ENCODE peak calls at places on chromosomes 13 and 19, in five cellular contexts. U is ascending aorta, S is hepatocyte, A is ovary, W is PC-3. Q is an unnamed sample.

GRCh38 chr13:78241278-78241919 is 322.8 kb upstream of the EDNRB start:
- DNase-seq in U (no peak), S (peak), A (no peak), W (peak), Q (peak)

GRCh38 chr13:23160241-23161175 is 20.3 kb upstream of the SGCG start:
- DNase-seq in U (no peak), S (peak), A (no peak), W (peak), Q (no peak)

GRCh38 chr13:56718791-56719190 is 421.9 kb upstream of the PRR20A start:
- DNase-seq in U (no peak), S (no peak), A (no peak), W (no peak), Q (no peak)

GRCh38 chr13:47594833-47595232 is 406.2 kb downstream of the SUCLA2 start:
- DNase-seq in U (no peak), S (no peak), A (no peak), W (peak), Q (no peak)

GRCh38 chr13:99313473-99313872 is 6.3 kb upstream of the GPR183 start:
- DNase-seq in U (no peak), S (no peak), A (no peak), W (no peak), Q (no peak)

GRCh38 chr13:108508263-108508662 is 121.1 kb upstream of the MYO16 start:
- DNase-seq in U (no peak), S (peak), A (no peak), W (peak), Q (no peak)

GRCh38 chr19:7970716-7971448 is 27.4 kb upstream of the TIMM44 start:
- DNase-seq in U (no peak), S (peak), A (no peak), W (peak), Q (no peak)

GRCh38 chr13:83121904-83122303 is 760.4 kb downstream of the SLITRK1 start:
- DNase-seq in U (no peak), S (no peak), A (no peak), W (no peak), Q (no peak)

GRCh38 chr19:13547102-13547501 is 40.8 kb upstream of the CACNA1A start:
- DNase-seq in U (no peak), S (no peak), A (no peak), W (no peak), Q (no peak)

GRCh38 chr13:36362251-36362650 is 16.1 kb upstream of the SPART start:
- DNase-seq in U (no peak), S (no peak), A (no peak), W (peak), Q (no peak)

GRCh38 chr13:19782049-19782726 is 557 bp downstream of the PSPC1 start:
- DNase-seq in U (peak), S (peak), A (peak), W (peak), Q (peak)

GRCh38 chr19:18992696-18993095 is 40.6 kb downstream of the SUGP2 start:
- DNase-seq in U (no peak), S (no peak), A (no peak), W (no peak), Q (no peak)

GRCh38 chr13:74191036-74191809 is 57.0 kb upstream of the KLF12 start:
- DNase-seq in U (no peak), S (no peak), A (no peak), W (no peak), Q (no peak)

GRCh38 chr19:34713262-34713637 is 20.8 kb upstream of the ZNF181 start:
- DNase-seq in U (no peak), S (no peak), A (no peak), W (no peak), Q (no peak)

GRCh38 chr13:114230117-114230516 is 4.6 kb upstream of the CDC16 start:
- DNase-seq in U (no peak), S (peak), A (no peak), W (no peak), Q (no peak)

GRCh38 chr13:33016414-33017409 is at the start of gene KL:
- DNase-seq in U (no peak), S (peak), A (peak), W (no peak), Q (peak)

GRCh38 chr13:90750957-90751356 is 596.5 kb upstream of the MIR17HG start:
- DNase-seq in U (no peak), S (no peak), A (no peak), W (no peak), Q (no peak)

GRCh38 chr19:34976611-34977010 is 12.6 kb upstream of the ZNF792 start:
- DNase-seq in U (no peak), S (no peak), A (no peak), W (no peak), Q (no peak)

GRCh38 chr13:85520445-85520844 is 278.8 kb downstream of the SLITRK6 start:
- DNase-seq in U (no peak), S (no peak), A (no peak), W (peak), Q (no peak)

GRCh38 chr19:30117636-30118145 is 175.7 kb downstream of the URI1 start:
- DNase-seq in U (no peak), S (no peak), A (no peak), W (no peak), Q (no peak)

GRCh38 chr13:57128909-57129308 is 11.8 kb upstream of the PRR20A start:
- DNase-seq in U (no peak), S (no peak), A (no peak), W (peak), Q (no peak)

GRCh38 chr13:24232037-24232436 is 71.5 kb downstream of the SPATA13 start:
- DNase-seq in U (no peak), S (no peak), A (no peak), W (peak), Q (no peak)

GRCh38 chr13:74226791-74227475 is 92.7 kb upstream of the KLF12 start:
- DNase-seq in U (no peak), S (no peak), A (no peak), W (no peak), Q (no peak)

GRCh38 chr13:61410669-61411297 is 4.9 kb downstream of the PCDH20 start:
- DNase-seq in U (no peak), S (peak), A (no peak), W (peak), Q (no peak)

GRCh38 chr13:64591981-64592380 is 2638.2 kb downstream of the PCDH9 start:
- DNase-seq in U (no peak), S (no peak), A (no peak), W (peak), Q (no peak)

GRCh38 chr13:75345191-75345590 is 136.8 kb downstream of the TBC1D4 start:
- DNase-seq in U (no peak), S (no peak), A (no peak), W (no peak), Q (no peak)

GRCh38 chr13:45715351-45715750 is 13.2 kb downstream of the CBY2 start:
- DNase-seq in U (no peak), S (no peak), A (no peak), W (no peak), Q (no peak)

GRCh38 chr19:18869781-18870530 is 26.0 kb downstream of the CERS1 start:
- DNase-seq in U (no peak), S (no peak), A (no peak), W (no peak), Q (no peak)

GRCh38 chr19:17001603-17002183 is 24.9 kb downstream of the CPAMD8 start:
- DNase-seq in U (no peak), S (no peak), A (no peak), W (no peak), Q (peak)

GRCh38 chr13:51856027-51856736 is 5.6 kb upstream of the CCDC70 start:
- DNase-seq in U (no peak), S (peak), A (no peak), W (peak), Q (no peak)

GRCh38 chr19:32868206-32868950 is 1.2 kb downstream of the SLC7A9 start:
- DNase-seq in U (no peak), S (no peak), A (no peak), W (no peak), Q (no peak)

GRCh38 chr19:18647807-18648206 is 11.0 kb downstream of the KLHL26 start:
- DNase-seq in U (no peak), S (no peak), A (no peak), W (no peak), Q (no peak)

GRCh38 chr13:82803341-82803740 is 1078.9 kb downstream of the SLITRK1 start:
- DNase-seq in U (no peak), S (no peak), A (no peak), W (no peak), Q (no peak)

GRCh38 chr13:71828117-71828516 is 38.9 kb downstream of the DACH1 start:
- DNase-seq in U (no peak), S (no peak), A (no peak), W (no peak), Q (no peak)

GRCh38 chr13:64688893-64689677 is 2541.1 kb downstream of the PCDH9 start:
- DNase-seq in U (no peak), S (no peak), A (no peak), W (peak), Q (no peak)

GRCh38 chr19:51064534-51065220 is at the start of gene KLK13:
- DNase-seq in U (no peak), S (peak), A (peak), W (no peak), Q (peak)

GRCh38 chr19:3276341-3276799 is 51.9 kb downstream of the CELF5 start:
- DNase-seq in U (no peak), S (peak), A (no peak), W (peak), Q (no peak)
- H3K27ac ChIP-seq in U (no peak), S (no peak), A (no peak), W (no peak), Q (no peak)

GRCh38 chr19:57803265-57803593 is 11.5 kb downstream of the ZNF552 start:
- DNase-seq in U (no peak), S (no peak), A (no peak), W (no peak), Q (no peak)
- H3K4me3 ChIP-seq in U (peak), S (peak), A (peak), W (peak), Q (no peak)

DNA sequence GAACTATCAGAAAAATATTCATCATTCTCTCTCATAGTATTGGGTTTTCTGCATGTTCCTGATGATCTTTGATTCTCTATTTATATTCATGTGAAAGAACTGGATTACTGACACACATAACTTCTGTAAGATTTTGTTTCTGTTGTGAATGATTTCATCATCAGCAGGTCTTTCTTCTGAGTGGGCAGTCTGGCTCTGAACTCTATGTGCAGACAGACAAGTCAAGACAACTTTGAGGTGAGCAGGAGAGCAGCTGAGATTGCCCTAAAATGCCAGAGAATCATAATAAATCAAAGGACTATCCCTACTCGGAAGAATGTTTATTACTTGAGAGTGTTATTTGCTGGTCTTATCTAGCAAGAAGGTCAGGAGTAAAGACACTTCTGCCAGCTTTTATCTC is 652.1 kb upstream of the GPC6 start:
- DNase-seq in U (no peak), S (no peak), A (no peak), W (no peak), Q (no peak)
- H3K27ac ChIP-seq in U (no peak), S (no peak), A (no peak), W (no peak), Q (no peak)

GRCh38 chr19:45637890-45638667 is 1.1 kb downstream of the EML2 start:
- DNase-seq in U (no peak), S (peak), A (no peak), W (no peak), Q (no peak)

GRCh38 chr19:45638930-45639729 is at the start of gene EML2:
- DNase-seq in U (peak), S (peak), A (peak), W (peak), Q (peak)

GRCh38 chr19:45641274-45642105 is 2.3 kb upstream of the EML2 start:
- DNase-seq in U (peak), S (peak), A (peak), W (peak), Q (peak)

GRCh38 chr19:45643024-45643926 is 4.1 kb upstream of the EML2 start:
- DNase-seq in U (peak), S (peak), A (peak), W (peak), Q (peak)

DNA sequence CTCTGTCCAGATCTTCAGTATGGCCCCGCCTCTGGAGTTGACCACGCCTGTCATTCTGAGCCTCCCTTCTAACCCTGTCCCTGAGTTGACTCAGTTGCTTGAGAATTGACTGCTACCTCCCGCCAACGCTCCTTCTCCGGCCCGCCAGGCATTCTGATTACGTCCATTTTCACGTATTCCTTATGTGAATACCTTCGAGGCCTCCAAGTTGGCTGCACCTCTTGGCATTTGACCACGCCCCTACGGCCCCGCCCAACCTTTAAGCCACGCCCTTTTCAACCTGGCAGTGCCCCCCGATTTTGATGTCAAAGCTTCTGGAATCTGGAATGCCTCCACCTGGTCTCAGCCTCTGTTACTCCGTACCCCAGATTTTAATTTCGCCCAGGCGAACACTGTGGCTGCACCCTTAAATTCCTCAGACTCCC is 1.7 kb upstream of the EML2 start:
- DNase-seq in U (no peak), S (peak), A (peak), W (peak), Q (no peak)
- H3K4me3 ChIP-seq in U (peak), S (no peak), A (no peak), W (peak), Q (peak)

DNA sequence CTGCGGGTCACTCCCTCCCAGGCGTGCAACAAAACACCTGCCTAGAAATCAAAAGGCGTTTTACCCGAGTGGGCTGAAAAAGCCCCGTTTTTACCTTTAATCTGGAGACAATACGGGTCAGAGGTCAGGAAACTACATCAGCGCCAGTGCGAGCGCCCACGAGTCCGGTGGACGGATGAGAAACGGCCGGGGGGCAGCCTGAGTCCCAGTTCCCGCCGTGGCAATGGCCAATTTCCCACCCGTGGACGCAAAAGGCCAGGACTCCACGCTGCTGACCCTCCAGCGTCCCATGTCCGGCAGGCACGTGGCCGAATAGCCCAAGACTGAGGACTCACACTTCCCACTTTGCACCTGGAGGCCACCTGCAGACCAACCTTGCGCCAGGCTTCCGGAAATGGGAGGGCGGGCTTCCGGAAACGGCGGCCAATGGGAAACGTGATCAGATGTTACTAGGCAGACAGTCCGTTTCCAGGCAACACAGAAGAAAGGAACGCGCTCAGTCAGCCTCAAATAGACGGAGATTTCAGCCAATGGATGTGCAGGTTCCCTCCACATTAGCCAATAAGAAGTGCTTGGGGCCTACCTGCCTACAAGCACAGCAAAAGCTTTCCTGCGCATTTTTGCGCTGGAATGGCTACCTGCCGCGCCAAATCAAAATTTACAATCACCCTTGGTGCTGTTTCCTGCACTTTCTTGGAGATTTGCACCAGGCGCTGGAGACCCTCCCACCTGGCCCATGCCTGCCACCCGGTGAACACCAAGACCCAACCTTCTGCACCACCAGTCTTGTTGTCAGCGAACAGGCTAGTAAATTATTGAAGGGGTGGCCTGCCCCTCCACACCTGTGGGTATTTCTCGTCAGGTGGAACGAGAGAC is 47.4 kb downstream of the ZFP14 start:
- DNase-seq in U (peak), S (peak), A (peak), W (peak), Q (peak)
- H3K27ac ChIP-seq in U (no peak), S (peak), A (no peak), W (no peak), Q (peak)

GRCh38 chr19:10070730-10071446 is 15.2 kb upstream of the SHFL start:
- DNase-seq in U (no peak), S (no peak), A (no peak), W (no peak), Q (no peak)
- H3K4me3 ChIP-seq in U (no peak), S (no peak), A (no peak), W (no peak), Q (no peak)

GRCh38 chr13:39916330-39916729 is 260.9 kb downstream of the COG6 start:
- DNase-seq in U (no peak), S (no peak), A (no peak), W (no peak), Q (no peak)
- H3K27ac ChIP-seq in U (no peak), S (no peak), A (no peak), W (no peak), Q (no peak)

GRCh38 chr19:46783670-46784069 is 4.7 kb downstream of the SLC1A5 start:
- DNase-seq in U (no peak), S (no peak), A (no peak), W (no peak), Q (no peak)
- H3K4me3 ChIP-seq in U (no peak), S (no peak), A (no peak), W (peak), Q (no peak)

GRCh38 chr19:1699998-1700732 is 47.8 kb upstream of the TCF3 start:
- DNase-seq in U (no peak), S (no peak), A (no peak), W (no peak), Q (no peak)
- H3K27ac ChIP-seq in U (no peak), S (no peak), A (no peak), W (no peak), Q (no peak)

GRCh38 chr19:43595999-43596841 is at the start of the genes IRGQ and ZNF576:
- DNase-seq in U (peak), S (peak), A (peak), W (peak), Q (peak)

GRCh38 chr19:43596842-43597461 is 557 bp downstream of the ZNF576 start:
- DNase-seq in U (no peak), S (no peak), A (no peak), W (no peak), Q (no peak)

GRCh38 chr19:43599635-43600295 is 3.4 kb downstream of the ZNF576 start:
- DNase-seq in U (no peak), S (no peak), A (no peak), W (no peak), Q (no peak)

GRCh38 chr19:43595605-43595998 is 332 bp downstream of the IRGQ start:
- DNase-seq in U (no peak), S (no peak), A (no peak), W (no peak), Q (no peak)

GRCh38 chr19:43598445-43599240 is 2.2 kb downstream of the ZNF576 start:
- DNase-seq in U (no peak), S (no peak), A (no peak), W (no peak), Q (no peak)
- H3K4me3 ChIP-seq in U (no peak), S (no peak), A (no peak), W (peak), Q (no peak)